ENCODE peak calls at places on chromosomes 3 and 15, in seven cellular contexts. H is psoas muscle, R is fibroblast of mammary gland, X is GM12865, S is stomach, M is nephron progenitor cell, N is foreskin keratinocyte. Y is an unnamed sample.
A peak's percentile ranks its signal among the peaks of the same experiment; 100 is the strongest.

GRCh38 chr15:50908209-50909043 is at the start of gene AP4E1:
- DNase-seq in H (peak; percentile 96), R (peak; percentile 93), X (peak; percentile 97), S (peak; percentile 93), M (peak; percentile 92), N (peak; percentile 69), Y (peak; percentile 87)

GRCh38 chr3:149554826-149555225 is 80.3 kb downstream of the TM4SF4 start:
- DNase-seq in H (no peak), R (peak; percentile 84), X (no peak), S (no peak), M (no peak), N (peak; percentile 78), Y (no peak)

GRCh38 chr3:155391583-155391982 is 98.1 kb upstream of the STRIT1 start:
- DNase-seq in H (no peak), R (peak; percentile 95), X (no peak), S (no peak), M (no peak), N (peak; percentile 42), Y (no peak)

GRCh38 chr3:50372349-50372748 is 13.0 kb upstream of the TMEM115 start:
- DNase-seq in H (no peak), R (no peak), X (no peak), S (no peak), M (no peak), N (no peak), Y (no peak)

GRCh38 chr3:19077388-19077787 is 70.9 kb upstream of the KCNH8 start:
- DNase-seq in H (no peak), R (no peak), X (no peak), S (no peak), M (no peak), N (no peak), Y (no peak)

GRCh38 chr3:126056123-126056522 is 27.8 kb downstream of the SLC41A3 start:
- DNase-seq in H (no peak), R (no peak), X (no peak), S (no peak), M (no peak), N (no peak), Y (no peak)

GRCh38 chr3:155554777-155555445 is 190.0 kb downstream of the PLCH1 start:
- DNase-seq in H (no peak), R (no peak), X (peak; percentile 13), S (no peak), M (no peak), N (no peak), Y (no peak)

GRCh38 chr3:191412764-191413163 is 48.2 kb upstream of the PYDC2 start:
- DNase-seq in H (no peak), R (peak; percentile 93), X (no peak), S (no peak), M (no peak), N (peak; percentile 69), Y (no peak)

GRCh38 chr3:11154036-11154952 is at the start of gene HRH1:
- DNase-seq in H (peak; percentile 56), R (no peak), X (no peak), S (no peak), M (peak; percentile 69), N (no peak), Y (peak; percentile 12)

GRCh38 chr3:178129109-178129508 is 407.1 kb upstream of the KCNMB2 start:
- DNase-seq in H (no peak), R (peak; percentile 6), X (no peak), S (no peak), M (no peak), N (no peak), Y (no peak)

GRCh38 chr3:118863731-118864322 is 170.8 kb downstream of the IGSF11 start:
- DNase-seq in H (no peak), R (no peak), X (peak; percentile 35), S (no peak), M (peak; percentile 6), N (no peak), Y (no peak)
- TF ChIP-seq CTCF in H (no peak), R (no peak), X (peak; percentile 45), S (no peak), M (no peak), N (peak; percentile 20), Y (peak; percentile 45)

GRCh38 chr3:17973559-17973906 is 231.1 kb upstream of the TBC1D5 start:
- DNase-seq in H (no peak), R (no peak), X (no peak), S (no peak), M (peak; percentile 27), N (no peak), Y (no peak)

GRCh38 chr3:17972030-17972429 is 229.6 kb upstream of the TBC1D5 start:
- DNase-seq in H (no peak), R (no peak), X (no peak), S (no peak), M (no peak), N (no peak), Y (no peak)

GRCh38 chr3:17972476-17972875 is 230.0 kb upstream of the TBC1D5 start:
- DNase-seq in H (no peak), R (no peak), X (no peak), S (no peak), M (no peak), N (no peak), Y (no peak)

GRCh38 chr3:17972889-17973558 is 230.6 kb upstream of the TBC1D5 start:
- DNase-seq in H (no peak), R (no peak), X (no peak), S (no peak), M (no peak), N (no peak), Y (no peak)

DNA sequence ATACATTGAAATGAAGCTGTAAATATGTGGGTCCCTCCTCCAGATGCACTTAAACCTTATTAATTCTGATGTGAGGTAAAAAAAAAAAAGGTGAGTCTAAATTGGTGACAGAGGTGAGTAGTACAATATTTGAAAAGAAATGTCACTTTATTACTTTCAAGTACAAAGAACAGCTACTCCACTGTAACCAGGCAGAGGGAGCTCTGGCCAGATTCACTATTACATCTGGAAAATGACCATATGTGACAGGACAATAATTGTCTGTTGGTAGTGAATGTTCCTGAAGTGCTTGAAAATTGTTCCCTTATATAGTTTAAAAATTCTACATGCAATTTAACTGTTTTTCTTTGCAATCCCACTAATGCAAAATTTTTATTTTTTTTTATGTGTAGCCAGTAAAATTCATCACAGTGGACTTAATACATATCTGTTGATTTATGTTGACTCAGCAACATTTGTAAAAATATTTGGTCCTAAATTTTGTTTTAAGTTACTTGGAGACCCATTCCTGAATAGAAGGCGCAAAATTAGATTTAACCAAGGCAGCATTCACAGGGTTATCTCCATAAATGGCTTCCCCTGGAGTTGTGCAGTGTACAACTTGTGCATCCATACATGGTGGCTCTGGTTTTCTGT is 231.9 kb upstream of the TBC1D5 start:
- DNase-seq in H (no peak), R (peak; percentile 16), X (no peak), S (no peak), M (no peak), N (no peak), Y (no peak)
- TF ChIP-seq CTCF in H (no peak), R (peak; percentile 37), X (no peak), S (no peak), M (peak; percentile 9), N (peak; percentile 35), Y (peak; percentile 22)

DNA sequence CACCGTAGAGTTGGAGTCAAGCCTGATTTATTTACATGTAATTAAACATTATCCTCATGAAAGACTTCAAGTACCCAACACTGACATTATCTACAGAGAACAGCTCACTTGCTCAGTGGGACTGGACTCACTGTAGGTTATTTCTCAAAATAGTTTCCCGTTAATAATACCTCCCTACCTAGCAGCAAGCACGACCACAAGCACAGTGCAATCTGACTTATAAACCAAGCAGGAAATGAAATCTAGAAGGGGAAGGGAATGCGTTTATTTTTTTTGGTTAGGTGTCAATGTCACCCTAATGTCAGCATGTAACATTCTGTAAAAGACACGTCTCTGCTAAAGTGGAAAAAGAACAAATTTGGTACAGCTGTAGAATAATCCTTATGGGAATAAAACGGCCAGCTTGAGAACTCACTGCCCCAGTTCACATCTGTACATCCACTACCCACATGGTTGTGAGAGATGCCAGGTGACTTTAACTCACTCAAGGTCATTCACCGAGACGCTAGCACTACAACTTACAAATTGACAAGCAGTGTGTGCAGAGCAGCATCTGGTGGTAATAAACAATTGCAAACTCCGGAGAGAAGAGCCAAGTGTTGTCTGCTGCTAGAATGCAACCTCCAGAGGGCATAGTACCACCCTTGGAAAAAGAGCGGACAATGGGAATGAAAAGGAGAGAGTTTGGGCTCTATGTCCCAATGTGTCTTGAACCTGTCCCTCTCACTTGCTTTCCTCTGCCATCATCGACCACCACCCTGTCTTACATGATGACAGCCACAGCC is 242.5 kb downstream of the CADPS start:
- DNase-seq in H (no peak), R (peak; percentile 36), X (no peak), S (no peak), M (no peak), N (no peak), Y (no peak)
- TF ChIP-seq CTCF in H (no peak), R (peak; percentile 30), X (no peak), S (no peak), M (no peak), N (peak; percentile 25), Y (no peak)

GRCh38 chr15:93037341-93038063 is 51.5 kb downstream of the RGMA start:
- DNase-seq in H (peak; percentile 86), R (peak; percentile 71), X (no peak), S (no peak), M (no peak), N (peak; percentile 38), Y (no peak)
- TF ChIP-seq CTCF in H (peak; percentile 20), R (peak; percentile 24), X (no peak), S (no peak), M (no peak), N (peak; percentile 53), Y (no peak)

GRCh38 chr3:185977679-185978040 is 39.8 kb upstream of the TRA2B start:
- DNase-seq in H (no peak), R (no peak), X (no peak), S (no peak), M (no peak), N (no peak), Y (no peak)
- TF ChIP-seq CTCF in H (no peak), R (no peak), X (no peak), S (no peak), M (peak; percentile 45), N (no peak), Y (no peak)

GRCh38 chr3:120418866-120419490 is 31.8 kb downstream of the FSTL1 start:
- DNase-seq in H (no peak), R (peak; percentile 54), X (peak; percentile 69), S (peak; percentile 51), M (peak; percentile 31), N (peak; percentile 20), Y (no peak)
- TF ChIP-seq CTCF in H (peak; percentile 31), R (no peak), X (peak; percentile 66), S (peak; percentile 50), M (peak; percentile 21), N (peak; percentile 77), Y (peak; percentile 44)

Y was measured in progenitor cell of endocrine pancreas.